ENCODE peak calls at places on chromosome 16, in five cellular contexts. M is breast epithelium, U is cardiac muscle cell, N is uterus, G is kidney. V is an unnamed sample.
A peak's percentile ranks its signal among the peaks of the same experiment; 100 is the strongest.

GRCh38 chr16:27407158-27407557 is 5.2 kb downstream of the IL21R start:
- DNase-seq in U (no peak), G (no peak), M (no peak), N (no peak), V (no peak)

GRCh38 chr16:87833548-87833947 is 35.8 kb downstream of the SLC7A5 start:
- DNase-seq in G (no peak), U (no peak), N (no peak), M (no peak), V (no peak)

GRCh38 chr16:80084614-80085013 is 456.2 kb upstream of the DYNLRB2 start:
- DNase-seq in M (no peak), N (peak; percentile 62), U (peak; percentile 38), G (no peak), V (no peak)

GRCh38 chr16:9818702-9819101 is 363.5 kb downstream of the GRIN2A start:
- DNase-seq in U (no peak), G (no peak), M (no peak), N (no peak), V (no peak)

GRCh38 chr16:19722981-19723380 is 4.9 kb downstream of the IQCK start:
- DNase-seq in G (no peak), U (no peak), M (no peak), N (no peak), V (no peak)

GRCh38 chr16:50198802-50199410 is 45.8 kb downstream of the TENT4B start:
- DNase-seq in U (no peak), G (no peak), N (no peak), M (no peak), V (no peak)

GRCh38 chr16:80319181-80319580 is 221.6 kb upstream of the DYNLRB2 start:
- DNase-seq in U (no peak), M (no peak), N (no peak), G (no peak), V (no peak)

GRCh38 chr16:8194795-8195194 is 395.5 kb downstream of the TMEM114 start:
- DNase-seq in U (no peak), G (no peak), N (no peak), M (no peak), V (no peak)

GRCh38 chr16:46972971-46973456 is 460 bp downstream of the DNAJA2 start:
- DNase-seq in G (peak; percentile 84), U (peak; percentile 16), M (peak; percentile 56), N (peak; percentile 29), V (no peak)

GRCh38 chr16:71687853-71688252 is 36.6 kb downstream of the PHLPP2 start:
- DNase-seq in M (no peak), N (no peak), G (no peak), U (no peak), V (no peak)

GRCh38 chr16:67296422-67296821 is 17.1 kb downstream of the PLEKHG4 start:
- DNase-seq in M (no peak), N (no peak), U (peak; percentile 38), G (no peak), V (no peak)

GRCh38 chr16:23754594-23755483 is at the start of gene CHP2:
- DNase-seq in M (peak; percentile 53), U (no peak), G (peak; percentile 74), N (no peak), V (no peak)

GRCh38 chr16:61042736-61043135 is 993.5 kb downstream of the CDH8 start:
- DNase-seq in G (no peak), N (no peak), M (no peak), U (no peak), V (no peak)

GRCh38 chr16:48535831-48536599 is 74.0 kb downstream of the N4BP1 start:
- DNase-seq in G (peak; percentile 95), U (peak; percentile 92), N (peak; percentile 68), M (no peak), V (no peak)

GRCh38 chr16:79062336-79062735 is 538.2 kb downstream of the MAF start:
- DNase-seq in U (no peak), N (no peak), G (no peak), M (no peak), V (no peak)

GRCh38 chr16:11152205-11152604 is 103.8 kb downstream of the SOCS1 start:
- DNase-seq in M (no peak), G (peak; percentile 39), N (no peak), U (no peak), V (no peak)

GRCh38 chr16:59342669-59343068 is 608.6 kb upstream of the GOT2 start:
- DNase-seq in U (no peak), N (no peak), G (no peak), M (no peak), V (no peak)

GRCh38 chr16:66271074-66272060 is 95.1 kb upstream of the CDH5 start:
- DNase-seq in G (no peak), U (no peak), N (no peak), M (no peak), V (peak; percentile 35)

GRCh38 chr16:68040506-68041288 is 17.6 kb downstream of the DUS2 start:
- DNase-seq in U (peak; percentile 71), M (peak; percentile 82), N (peak; percentile 75), G (peak; percentile 89), V (peak; percentile 78)

GRCh38 chr16:52460652-52461172 is 86.2 kb downstream of the TOX3 start:
- DNase-seq in M (no peak), U (no peak), N (no peak), G (no peak), V (no peak)

GRCh38 chr16:46808997-46809396 is 22.0 kb downstream of the C16orf87 start:
- DNase-seq in N (no peak), U (no peak), G (no peak), M (no peak), V (no peak)

GRCh38 chr16:1861730-1862129 is 10.2 kb downstream of the MEIOB start:
- DNase-seq in U (no peak), G (no peak), N (no peak), M (no peak), V (no peak)
- H3K27ac ChIP-seq in U (no peak overlapping the region), G (no peak overlapping the region), N (no peak overlapping the region), M (no peak overlapping the region), V (no peak overlapping the region)

DNA sequence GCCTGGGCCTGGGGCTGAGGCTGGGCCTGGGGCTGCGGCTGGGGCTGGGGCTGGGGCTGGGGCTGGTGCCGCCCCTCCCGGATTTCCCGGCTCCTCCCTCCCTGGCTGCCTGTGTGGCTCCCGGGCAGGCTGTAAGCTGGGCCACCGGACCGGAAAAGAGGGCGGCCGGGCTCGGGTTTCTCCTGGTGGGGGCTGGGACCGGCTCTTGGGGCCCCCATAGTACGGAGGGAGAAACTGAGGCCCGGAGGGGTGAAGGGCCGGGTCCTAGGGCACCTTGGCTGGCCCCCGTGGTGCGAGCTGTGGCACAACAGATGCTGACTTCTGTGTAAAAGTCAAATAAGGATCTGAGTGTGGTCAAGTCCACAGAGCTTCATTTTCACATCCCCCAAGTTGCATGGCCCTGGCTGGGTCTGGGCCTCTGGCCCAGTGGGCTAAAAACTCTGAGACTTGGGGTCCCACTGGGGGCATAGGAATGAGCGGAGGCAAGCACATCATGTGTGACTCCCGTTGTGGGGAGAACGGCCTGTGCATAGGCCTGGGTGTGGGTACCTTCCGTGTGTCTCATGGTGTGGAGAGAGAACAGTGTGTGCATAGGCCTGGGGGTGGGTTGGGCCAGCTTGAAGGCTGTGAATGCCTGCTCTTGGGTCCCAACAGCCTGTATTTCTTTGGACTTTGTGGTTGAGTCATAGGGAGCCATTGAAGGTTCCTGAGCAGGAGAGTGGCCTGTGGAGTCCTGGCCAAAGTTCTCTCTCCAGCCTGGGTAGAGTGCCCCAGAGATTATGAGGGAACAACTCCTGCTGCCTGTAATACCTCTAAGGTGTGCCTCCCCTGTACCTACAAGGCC is 123.9 kb upstream of the CIBAR2 start:
- DNase-seq in M (no peak), G (peak; percentile 89), N (peak; percentile 62), U (no peak), V (no peak)
- H3K4me3 ChIP-seq in M (peak overlapping the region; percentile 38), G (no peak overlapping the region), N (peak overlapping the region; percentile 36), U (peak overlapping the region; percentile 8), V (peak overlapping the region; percentile 11)

GRCh38 chr16:90020260-90020837 is 1.1 kb upstream of the DBNDD1 start:
- DNase-seq in U (no peak), G (no peak), N (no peak), M (no peak), V (no peak)
- H3K27ac ChIP-seq in U (no peak overlapping the region), G (peak overlapping the region; percentile 53), N (no peak overlapping the region), M (peak overlapping the region; percentile 71), V (peak overlapping the region; percentile 61)

GRCh38 chr16:89572478-89573205 is 2.9 kb upstream of the CPNE7 start:
- DNase-seq in G (no peak), U (no peak), M (no peak), N (no peak), V (no peak)

GRCh38 chr16:89572042-89572441 is 3.5 kb upstream of the CPNE7 start:
- DNase-seq in M (no peak), G (no peak), U (no peak), N (no peak), V (no peak)

GRCh38 chr16:89575247-89576172 is at the start of gene CPNE7:
- DNase-seq in G (peak; percentile 73), M (no peak), U (no peak), N (no peak), V (peak; percentile 68)

GRCh38 chr16:89574681-89575246 is 794 bp upstream of the CPNE7 start:
- DNase-seq in G (peak; percentile 82), N (no peak), U (peak; percentile 84), M (no peak), V (peak; percentile 65)

GRCh38 chr16:89573826-89574680 is 1.5 kb upstream of the CPNE7 start:
- DNase-seq in M (no peak), G (peak; percentile 71), U (no peak), N (no peak), V (peak; percentile 66)
- H3K4me3 ChIP-seq in M (peak overlapping the region; percentile 6), G (no peak overlapping the region), U (no peak overlapping the region), N (no peak overlapping the region), V (no peak overlapping the region)

DNA sequence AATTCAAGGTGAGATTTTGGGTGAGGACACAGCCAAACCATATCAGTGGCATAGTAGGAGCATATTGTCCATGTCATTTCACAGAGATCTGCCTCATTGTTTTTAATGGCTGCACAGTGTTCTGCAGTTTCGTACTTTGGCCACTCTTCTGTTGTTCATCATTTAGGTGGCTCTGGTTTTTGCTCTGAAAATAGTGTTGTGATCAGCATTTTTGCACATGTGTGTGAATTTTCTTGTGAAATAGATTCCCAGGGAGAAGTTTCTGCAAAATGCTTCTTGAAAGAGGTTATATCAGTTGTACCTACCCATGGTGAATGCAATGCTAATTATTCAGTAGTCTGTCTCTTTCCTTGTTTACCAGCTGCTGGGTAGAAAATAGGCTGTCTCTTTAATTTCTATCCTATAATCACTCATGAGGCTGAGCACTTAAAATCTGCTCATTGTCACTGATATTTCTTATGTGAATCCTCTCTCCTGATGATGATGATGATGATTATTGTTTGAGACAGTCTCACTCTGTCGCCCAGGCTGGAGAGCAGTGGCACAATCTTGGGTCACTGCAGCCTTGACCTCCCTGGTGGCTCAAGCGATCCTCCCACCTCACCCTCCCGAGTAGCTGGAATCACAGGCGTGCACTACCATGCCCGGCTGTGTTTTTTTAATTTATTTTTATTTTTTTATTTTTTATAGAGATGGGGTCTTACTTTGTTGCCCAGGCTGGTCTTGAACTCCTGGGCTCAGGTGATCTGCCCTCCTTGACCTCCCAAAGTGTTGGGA is 10.5 kb downstream of the LCMT1 start:
- DNase-seq in N (no peak), M (no peak), U (no peak), G (no peak), V (no peak)
- H3K27ac ChIP-seq in N (no peak overlapping the region), M (no peak overlapping the region), U (no peak overlapping the region), G (no peak overlapping the region), V (no peak overlapping the region)

GRCh38 chr16:89193576-89194293 is 6.6 kb downstream of the SLC22A31 start:
- DNase-seq in U (no peak), M (no peak), G (peak; percentile 82), N (no peak), V (peak; percentile 69)
- H3K4me3 ChIP-seq in U (no peak overlapping the region), M (no peak overlapping the region), G (no peak overlapping the region), N (no peak overlapping the region), V (peak overlapping the region; percentile 24)

V was measured in RWPE2.